ENCODE peak calls at places on chromosomes 1 and 21, in nine cellular contexts. One of them, this sample, is unnamed.

GRCh38 chr1:33257388-33257758 is 1.1 kb downstream of the ZNF362 start:
- DNase-seq in fibroblast of lung: no peak
- DNase-seq in OCI-LY7: no peak
- DNase-seq in GM12865: no peak
- DNase-seq in stimulated activated CD8-positive, alpha-beta memory T cell treated with anti-CD3 and anti-CD28 coated beads, Interleukin-2, amount 100 ng/mL, for 48 hours: no peak
- DNase-seq in HL-60: no peak
- DNase-seq in iris pigment epithelial cell: no peak
- DNase-seq in stimulated activated naive CD4-positive, alpha-beta T cell: no peak
- DNase-seq in WERI-Rb-1: no peak
- DNase-seq in this sample: peak; percentile 41

GRCh38 chr1:33181038-33181861 is 593 bp downstream of the TRIM62 start:
- DNase-seq in fibroblast of lung: peak; percentile 52
- DNase-seq in OCI-LY7: no peak
- DNase-seq in GM12865: no peak
- DNase-seq in stimulated activated CD8-positive, alpha-beta memory T cell treated with anti-CD3 and anti-CD28 coated beads, Interleukin-2, amount 100 ng/mL, for 48 hours: peak; percentile 9
- DNase-seq in HL-60: peak; percentile 23
- DNase-seq in iris pigment epithelial cell: peak; percentile 59
- DNase-seq in stimulated activated naive CD4-positive, alpha-beta T cell: peak; percentile 55
- DNase-seq in WERI-Rb-1: peak; percentile 80
- DNase-seq in this sample: peak; percentile 74

GRCh38 chr1:116738673-116739370 is 15.4 kb upstream of the CD2 start:
- DNase-seq in fibroblast of lung: no peak
- DNase-seq in OCI-LY7: peak; percentile 23
- DNase-seq in GM12865: peak; percentile 96
- DNase-seq in stimulated activated CD8-positive, alpha-beta memory T cell treated with anti-CD3 and anti-CD28 coated beads, Interleukin-2, amount 100 ng/mL, for 48 hours: no peak
- DNase-seq in HL-60: no peak
- DNase-seq in iris pigment epithelial cell: no peak
- DNase-seq in stimulated activated naive CD4-positive, alpha-beta T cell: peak; percentile 20
- DNase-seq in WERI-Rb-1: no peak
- DNase-seq in this sample: no peak

GRCh38 chr1:2868571-2868970 is 67.1 kb upstream of the TTC34 start:
- DNase-seq in fibroblast of lung: no peak
- DNase-seq in OCI-LY7: no peak
- DNase-seq in GM12865: no peak
- DNase-seq in stimulated activated CD8-positive, alpha-beta memory T cell treated with anti-CD3 and anti-CD28 coated beads, Interleukin-2, amount 100 ng/mL, for 48 hours: no peak
- DNase-seq in HL-60: no peak
- DNase-seq in iris pigment epithelial cell: no peak
- DNase-seq in stimulated activated naive CD4-positive, alpha-beta T cell: no peak
- DNase-seq in WERI-Rb-1: no peak
- DNase-seq in this sample: no peak

GRCh38 chr1:3065396-3065795 is 3.6 kb upstream of the PRDM16 start:
- DNase-seq in fibroblast of lung: no peak
- DNase-seq in OCI-LY7: no peak
- DNase-seq in GM12865: no peak
- DNase-seq in stimulated activated CD8-positive, alpha-beta memory T cell treated with anti-CD3 and anti-CD28 coated beads, Interleukin-2, amount 100 ng/mL, for 48 hours: no peak
- DNase-seq in HL-60: no peak
- DNase-seq in iris pigment epithelial cell: no peak
- DNase-seq in stimulated activated naive CD4-positive, alpha-beta T cell: no peak
- DNase-seq in WERI-Rb-1: no peak
- DNase-seq in this sample: no peak

GRCh38 chr1:237903961-237904360 is 13.2 kb upstream of the ZP4 start:
- DNase-seq in fibroblast of lung: no peak
- DNase-seq in OCI-LY7: no peak
- DNase-seq in GM12865: no peak
- DNase-seq in stimulated activated CD8-positive, alpha-beta memory T cell treated with anti-CD3 and anti-CD28 coated beads, Interleukin-2, amount 100 ng/mL, for 48 hours: no peak
- DNase-seq in HL-60: no peak
- DNase-seq in iris pigment epithelial cell: no peak
- DNase-seq in stimulated activated naive CD4-positive, alpha-beta T cell: no peak
- DNase-seq in WERI-Rb-1: no peak
- DNase-seq in this sample: no peak

GRCh38 chr1:69765941-69766340 is 198.2 kb downstream of the LRRC7 start:
- DNase-seq in fibroblast of lung: no peak
- DNase-seq in OCI-LY7: no peak
- DNase-seq in GM12865: no peak
- DNase-seq in stimulated activated CD8-positive, alpha-beta memory T cell treated with anti-CD3 and anti-CD28 coated beads, Interleukin-2, amount 100 ng/mL, for 48 hours: no peak
- DNase-seq in HL-60: no peak
- DNase-seq in iris pigment epithelial cell: no peak
- DNase-seq in stimulated activated naive CD4-positive, alpha-beta T cell: no peak
- DNase-seq in WERI-Rb-1: no peak
- DNase-seq in this sample: peak; percentile 51

GRCh38 chr21:32403201-32403701 is 9.3 kb upstream of the EVA1C start:
- DNase-seq in fibroblast of lung: peak; percentile 57
- DNase-seq in OCI-LY7: peak; percentile 70
- DNase-seq in GM12865: peak; percentile 48
- DNase-seq in stimulated activated CD8-positive, alpha-beta memory T cell treated with anti-CD3 and anti-CD28 coated beads, Interleukin-2, amount 100 ng/mL, for 48 hours: peak; percentile 22
- DNase-seq in HL-60: peak; percentile 55
- DNase-seq in iris pigment epithelial cell: peak; percentile 68
- DNase-seq in stimulated activated naive CD4-positive, alpha-beta T cell: peak; percentile 12
- DNase-seq in WERI-Rb-1: peak; percentile 71
- DNase-seq in this sample: peak; percentile 78

GRCh38 chr21:37452222-37452621 is 85.6 kb downstream of the DYRK1A start:
- DNase-seq in fibroblast of lung: peak; percentile 94
- DNase-seq in OCI-LY7: no peak
- DNase-seq in GM12865: no peak
- DNase-seq in stimulated activated CD8-positive, alpha-beta memory T cell treated with anti-CD3 and anti-CD28 coated beads, Interleukin-2, amount 100 ng/mL, for 48 hours: no peak
- DNase-seq in HL-60: no peak
- DNase-seq in iris pigment epithelial cell: peak; percentile 94
- DNase-seq in stimulated activated naive CD4-positive, alpha-beta T cell: no peak
- DNase-seq in WERI-Rb-1: no peak
- DNase-seq in this sample: peak; percentile 86

GRCh38 chr1:91601554-91602322 is 101.1 kb downstream of the CDC7 start:
- DNase-seq in fibroblast of lung: no peak
- DNase-seq in OCI-LY7: no peak
- DNase-seq in GM12865: no peak
- DNase-seq in stimulated activated CD8-positive, alpha-beta memory T cell treated with anti-CD3 and anti-CD28 coated beads, Interleukin-2, amount 100 ng/mL, for 48 hours: no peak
- DNase-seq in HL-60: no peak
- DNase-seq in iris pigment epithelial cell: no peak
- DNase-seq in stimulated activated naive CD4-positive, alpha-beta T cell: no peak
- DNase-seq in WERI-Rb-1: no peak
- DNase-seq in this sample: no peak

GRCh38 chr1:40076895-40077312 is 20.1 kb downstream of the PPT1 start:
- DNase-seq in fibroblast of lung: peak; percentile 82
- DNase-seq in OCI-LY7: no peak
- DNase-seq in GM12865: no peak
- DNase-seq in stimulated activated CD8-positive, alpha-beta memory T cell treated with anti-CD3 and anti-CD28 coated beads, Interleukin-2, amount 100 ng/mL, for 48 hours: no peak
- DNase-seq in HL-60: no peak
- DNase-seq in iris pigment epithelial cell: peak; percentile 80
- DNase-seq in stimulated activated naive CD4-positive, alpha-beta T cell: no peak
- DNase-seq in WERI-Rb-1: no peak
- DNase-seq in this sample: peak; percentile 97

GRCh38 chr1:208203848-208204609 is 40.2 kb downstream of the PLXNA2 start:
- DNase-seq in fibroblast of lung: peak; percentile 84
- DNase-seq in OCI-LY7: no peak
- DNase-seq in GM12865: no peak
- DNase-seq in stimulated activated CD8-positive, alpha-beta memory T cell treated with anti-CD3 and anti-CD28 coated beads, Interleukin-2, amount 100 ng/mL, for 48 hours: no peak
- DNase-seq in HL-60: no peak
- DNase-seq in iris pigment epithelial cell: peak; percentile 51
- DNase-seq in stimulated activated naive CD4-positive, alpha-beta T cell: no peak
- DNase-seq in WERI-Rb-1: no peak
- DNase-seq in this sample: peak; percentile 75

GRCh38 chr1:10685851-10686403 is 110.5 kb downstream of the CASZ1 start:
- DNase-seq in fibroblast of lung: peak; percentile 62
- DNase-seq in OCI-LY7: no peak
- DNase-seq in GM12865: no peak
- DNase-seq in stimulated activated CD8-positive, alpha-beta memory T cell treated with anti-CD3 and anti-CD28 coated beads, Interleukin-2, amount 100 ng/mL, for 48 hours: no peak
- DNase-seq in HL-60: no peak
- DNase-seq in iris pigment epithelial cell: peak; percentile 47
- DNase-seq in stimulated activated naive CD4-positive, alpha-beta T cell: no peak
- DNase-seq in WERI-Rb-1: no peak
- DNase-seq in this sample: peak; percentile 30

GRCh38 chr1:162168261-162168660 is 98.8 kb downstream of the NOS1AP start:
- DNase-seq in fibroblast of lung: no peak
- DNase-seq in OCI-LY7: no peak
- DNase-seq in GM12865: no peak
- DNase-seq in stimulated activated CD8-positive, alpha-beta memory T cell treated with anti-CD3 and anti-CD28 coated beads, Interleukin-2, amount 100 ng/mL, for 48 hours: no peak
- DNase-seq in HL-60: no peak
- DNase-seq in iris pigment epithelial cell: no peak
- DNase-seq in stimulated activated naive CD4-positive, alpha-beta T cell: no peak
- DNase-seq in WERI-Rb-1: no peak
- DNase-seq in this sample: no peak

GRCh38 chr1:72051538-72051937 is 230.8 kb downstream of the NEGR1 start:
- DNase-seq in fibroblast of lung: peak; percentile 34
- DNase-seq in OCI-LY7: no peak
- DNase-seq in GM12865: no peak
- DNase-seq in stimulated activated CD8-positive, alpha-beta memory T cell treated with anti-CD3 and anti-CD28 coated beads, Interleukin-2, amount 100 ng/mL, for 48 hours: no peak
- DNase-seq in HL-60: no peak
- DNase-seq in iris pigment epithelial cell: no peak
- DNase-seq in stimulated activated naive CD4-positive, alpha-beta T cell: no peak
- DNase-seq in WERI-Rb-1: no peak
- DNase-seq in this sample: peak; percentile 15

GRCh38 chr1:221839794-221840395 is 98.0 kb upstream of the DUSP10 start:
- DNase-seq in fibroblast of lung: peak; percentile 61
- DNase-seq in OCI-LY7: no peak
- DNase-seq in GM12865: peak; percentile 93
- DNase-seq in stimulated activated CD8-positive, alpha-beta memory T cell treated with anti-CD3 and anti-CD28 coated beads, Interleukin-2, amount 100 ng/mL, for 48 hours: peak; percentile 68
- DNase-seq in HL-60: no peak
- DNase-seq in iris pigment epithelial cell: peak; percentile 77
- DNase-seq in stimulated activated naive CD4-positive, alpha-beta T cell: no peak
- DNase-seq in WERI-Rb-1: no peak
- DNase-seq in this sample: peak; percentile 86

GRCh38 chr21:18461743-18462142 is 58.2 kb upstream of the TMPRSS15 start:
- DNase-seq in fibroblast of lung: no peak
- DNase-seq in OCI-LY7: no peak
- DNase-seq in GM12865: no peak
- DNase-seq in stimulated activated CD8-positive, alpha-beta memory T cell treated with anti-CD3 and anti-CD28 coated beads, Interleukin-2, amount 100 ng/mL, for 48 hours: no peak
- DNase-seq in HL-60: no peak
- DNase-seq in iris pigment epithelial cell: no peak
- DNase-seq in stimulated activated naive CD4-positive, alpha-beta T cell: no peak
- DNase-seq in WERI-Rb-1: no peak
- DNase-seq in this sample: no peak

GRCh38 chr1:208093754-208094719 is 150.1 kb downstream of the PLXNA2 start:
- DNase-seq in fibroblast of lung: peak; percentile 51
- DNase-seq in OCI-LY7: peak; percentile 42
- DNase-seq in GM12865: peak; percentile 62
- DNase-seq in stimulated activated CD8-positive, alpha-beta memory T cell treated with anti-CD3 and anti-CD28 coated beads, Interleukin-2, amount 100 ng/mL, for 48 hours: peak; percentile 47
- DNase-seq in HL-60: peak; percentile 33
- DNase-seq in iris pigment epithelial cell: peak; percentile 62
- DNase-seq in stimulated activated naive CD4-positive, alpha-beta T cell: peak; percentile 36
- DNase-seq in WERI-Rb-1: peak; percentile 97
- DNase-seq in this sample: peak; percentile 83

GRCh38 chr1:67134692-67135091 is at the start of gene C1orf141:
- DNase-seq in fibroblast of lung: no peak
- DNase-seq in OCI-LY7: no peak
- DNase-seq in GM12865: no peak
- DNase-seq in stimulated activated CD8-positive, alpha-beta memory T cell treated with anti-CD3 and anti-CD28 coated beads, Interleukin-2, amount 100 ng/mL, for 48 hours: no peak
- DNase-seq in HL-60: no peak
- DNase-seq in iris pigment epithelial cell: peak; percentile 11
- DNase-seq in stimulated activated naive CD4-positive, alpha-beta T cell: peak; percentile 6
- DNase-seq in WERI-Rb-1: no peak
- DNase-seq in this sample: peak; percentile 49

GRCh38 chr1:11648732-11649158 is 5.5 kb downstream of the FBXO2 start:
- DNase-seq in fibroblast of lung: no peak
- DNase-seq in OCI-LY7: peak; percentile 35
- DNase-seq in GM12865: no peak
- DNase-seq in stimulated activated CD8-positive, alpha-beta memory T cell treated with anti-CD3 and anti-CD28 coated beads, Interleukin-2, amount 100 ng/mL, for 48 hours: no peak
- DNase-seq in HL-60: no peak
- DNase-seq in iris pigment epithelial cell: no peak
- DNase-seq in stimulated activated naive CD4-positive, alpha-beta T cell: peak; percentile 28
- DNase-seq in WERI-Rb-1: no peak
- DNase-seq in this sample: peak; percentile 44

GRCh38 chr1:117146570-117147340 is 25.2 kb upstream of the TRIM45 start:
- DNase-seq in fibroblast of lung: peak; percentile 97
- DNase-seq in OCI-LY7: no peak
- DNase-seq in GM12865: no peak
- DNase-seq in stimulated activated CD8-positive, alpha-beta memory T cell treated with anti-CD3 and anti-CD28 coated beads, Interleukin-2, amount 100 ng/mL, for 48 hours: no peak
- DNase-seq in HL-60: no peak
- DNase-seq in iris pigment epithelial cell: peak; percentile 92
- DNase-seq in stimulated activated naive CD4-positive, alpha-beta T cell: no peak
- DNase-seq in WERI-Rb-1: peak; percentile 25
- DNase-seq in this sample: peak; percentile 95

GRCh38 chr1:175984813-175985212 is 222.3 kb downstream of the COP1 start:
- DNase-seq in fibroblast of lung: no peak
- DNase-seq in OCI-LY7: no peak
- DNase-seq in GM12865: no peak
- DNase-seq in stimulated activated CD8-positive, alpha-beta memory T cell treated with anti-CD3 and anti-CD28 coated beads, Interleukin-2, amount 100 ng/mL, for 48 hours: no peak
- DNase-seq in HL-60: no peak
- DNase-seq in iris pigment epithelial cell: no peak
- DNase-seq in stimulated activated naive CD4-positive, alpha-beta T cell: no peak
- DNase-seq in WERI-Rb-1: no peak
- DNase-seq in this sample: no peak

GRCh38 chr1:182795563-182796228 is 6.1 kb downstream of the NPL start:
- DNase-seq in fibroblast of lung: no peak
- DNase-seq in OCI-LY7: peak; percentile 40
- DNase-seq in GM12865: no peak
- DNase-seq in stimulated activated CD8-positive, alpha-beta memory T cell treated with anti-CD3 and anti-CD28 coated beads, Interleukin-2, amount 100 ng/mL, for 48 hours: no peak
- DNase-seq in HL-60: peak; percentile 91
- DNase-seq in iris pigment epithelial cell: peak; percentile 9
- DNase-seq in stimulated activated naive CD4-positive, alpha-beta T cell: no peak
- DNase-seq in WERI-Rb-1: no peak
- DNase-seq in this sample: no peak